ENCODE peak calls at places on chromosome 1, in seven cellular contexts. One of them, this sample, is unnamed.
A peak's percentile ranks its signal among the peaks of the same experiment; 100 is the strongest.

GRCh38 chr1:185998391-185998790 is 264.2 kb downstream of the HMCN1 start:
- DNase-seq in activated CD4-positive, alpha-beta T cell treated with anti-CD3 and anti-CD28 coated beads, Interleukin-2, amount 10 ng/mL, durations not matched to agents 7 days and 5 days: no peak
- DNase-seq in pulmonary artery endothelial cell: no peak
- DNase-seq in CD4-positive, CD25-positive, alpha-beta regulatory T cell: no peak
- DNase-seq in EH: no peak
- DNase-seq in activated CD4-positive, alpha-beta memory T cell treated with anti-CD3 and anti-CD28 coated beads for 36 hours: no peak
- DNase-seq in uterus: no peak
- DNase-seq in this sample: no peak

GRCh38 chr1:166924829-166925541 is 48.9 kb upstream of the TADA1 start:
- DNase-seq in activated CD4-positive, alpha-beta T cell treated with anti-CD3 and anti-CD28 coated beads, Interleukin-2, amount 10 ng/mL, durations not matched to agents 7 days and 5 days: no peak
- DNase-seq in pulmonary artery endothelial cell: no peak
- DNase-seq in CD4-positive, CD25-positive, alpha-beta regulatory T cell: no peak
- DNase-seq in EH: no peak
- DNase-seq in activated CD4-positive, alpha-beta memory T cell treated with anti-CD3 and anti-CD28 coated beads for 36 hours: no peak
- DNase-seq in uterus: no peak
- DNase-seq in this sample: no peak

GRCh38 chr1:43286115-43286514 is 734 bp upstream of the C1orf210 start:
- DNase-seq in activated CD4-positive, alpha-beta T cell treated with anti-CD3 and anti-CD28 coated beads, Interleukin-2, amount 10 ng/mL, durations not matched to agents 7 days and 5 days: no peak
- DNase-seq in pulmonary artery endothelial cell: no peak
- DNase-seq in CD4-positive, CD25-positive, alpha-beta regulatory T cell: no peak
- DNase-seq in EH: no peak
- DNase-seq in activated CD4-positive, alpha-beta memory T cell treated with anti-CD3 and anti-CD28 coated beads for 36 hours: no peak
- DNase-seq in uterus: no peak
- DNase-seq in this sample: no peak

GRCh38 chr1:43722825-43723224 is 15.5 kb downstream of the ST3GAL3 start:
- DNase-seq in activated CD4-positive, alpha-beta T cell treated with anti-CD3 and anti-CD28 coated beads, Interleukin-2, amount 10 ng/mL, durations not matched to agents 7 days and 5 days: no peak
- DNase-seq in pulmonary artery endothelial cell: no peak
- DNase-seq in CD4-positive, CD25-positive, alpha-beta regulatory T cell: no peak
- DNase-seq in EH: peak; percentile 21
- DNase-seq in activated CD4-positive, alpha-beta memory T cell treated with anti-CD3 and anti-CD28 coated beads for 36 hours: no peak
- DNase-seq in uterus: no peak
- DNase-seq in this sample: no peak

GRCh38 chr1:22114083-22115012 is 28.5 kb downstream of the WNT4 start:
- DNase-seq in activated CD4-positive, alpha-beta T cell treated with anti-CD3 and anti-CD28 coated beads, Interleukin-2, amount 10 ng/mL, durations not matched to agents 7 days and 5 days: no peak
- DNase-seq in pulmonary artery endothelial cell: peak; percentile 65
- DNase-seq in CD4-positive, CD25-positive, alpha-beta regulatory T cell: no peak
- DNase-seq in EH: peak; percentile 48
- DNase-seq in activated CD4-positive, alpha-beta memory T cell treated with anti-CD3 and anti-CD28 coated beads for 36 hours: no peak
- DNase-seq in uterus: peak; percentile 82
- DNase-seq in this sample: no peak

GRCh38 chr1:67773462-67773861 is 59.8 kb downstream of the GNG12 start:
- DNase-seq in activated CD4-positive, alpha-beta T cell treated with anti-CD3 and anti-CD28 coated beads, Interleukin-2, amount 10 ng/mL, durations not matched to agents 7 days and 5 days: no peak
- DNase-seq in pulmonary artery endothelial cell: no peak
- DNase-seq in CD4-positive, CD25-positive, alpha-beta regulatory T cell: no peak
- DNase-seq in EH: peak; percentile 56
- DNase-seq in activated CD4-positive, alpha-beta memory T cell treated with anti-CD3 and anti-CD28 coated beads for 36 hours: no peak
- DNase-seq in uterus: no peak
- DNase-seq in this sample: no peak

GRCh38 chr1:245363821-245364220 is 209.0 kb downstream of the KIF26B start:
- DNase-seq in activated CD4-positive, alpha-beta T cell treated with anti-CD3 and anti-CD28 coated beads, Interleukin-2, amount 10 ng/mL, durations not matched to agents 7 days and 5 days: no peak
- DNase-seq in pulmonary artery endothelial cell: no peak
- DNase-seq in CD4-positive, CD25-positive, alpha-beta regulatory T cell: no peak
- DNase-seq in EH: peak; percentile 31
- DNase-seq in activated CD4-positive, alpha-beta memory T cell treated with anti-CD3 and anti-CD28 coated beads for 36 hours: no peak
- DNase-seq in uterus: no peak
- DNase-seq in this sample: no peak

GRCh38 chr1:40451238-40451585 is 936 bp downstream of the ZFP69B start:
- DNase-seq in activated CD4-positive, alpha-beta T cell treated with anti-CD3 and anti-CD28 coated beads, Interleukin-2, amount 10 ng/mL, durations not matched to agents 7 days and 5 days: no peak
- DNase-seq in pulmonary artery endothelial cell: no peak
- DNase-seq in CD4-positive, CD25-positive, alpha-beta regulatory T cell: no peak
- DNase-seq in EH: no peak
- DNase-seq in activated CD4-positive, alpha-beta memory T cell treated with anti-CD3 and anti-CD28 coated beads for 36 hours: no peak
- DNase-seq in uterus: no peak
- DNase-seq in this sample: no peak

GRCh38 chr1:5647226-5647625 is 345.0 kb downstream of the NPHP4 start:
- DNase-seq in activated CD4-positive, alpha-beta T cell treated with anti-CD3 and anti-CD28 coated beads, Interleukin-2, amount 10 ng/mL, durations not matched to agents 7 days and 5 days: no peak
- DNase-seq in pulmonary artery endothelial cell: no peak
- DNase-seq in CD4-positive, CD25-positive, alpha-beta regulatory T cell: no peak
- DNase-seq in EH: no peak
- DNase-seq in activated CD4-positive, alpha-beta memory T cell treated with anti-CD3 and anti-CD28 coated beads for 36 hours: no peak
- DNase-seq in uterus: no peak
- DNase-seq in this sample: no peak

GRCh38 chr1:229428256-229428655 is 5.6 kb downstream of the ACTA1 start:
- DNase-seq in activated CD4-positive, alpha-beta T cell treated with anti-CD3 and anti-CD28 coated beads, Interleukin-2, amount 10 ng/mL, durations not matched to agents 7 days and 5 days: no peak
- DNase-seq in pulmonary artery endothelial cell: no peak
- DNase-seq in CD4-positive, CD25-positive, alpha-beta regulatory T cell: no peak
- DNase-seq in EH: no peak
- DNase-seq in activated CD4-positive, alpha-beta memory T cell treated with anti-CD3 and anti-CD28 coated beads for 36 hours: no peak
- DNase-seq in uterus: no peak
- DNase-seq in this sample: no peak

GRCh38 chr1:220813013-220813412 is 26.3 kb downstream of the MTARC1 start:
- DNase-seq in activated CD4-positive, alpha-beta T cell treated with anti-CD3 and anti-CD28 coated beads, Interleukin-2, amount 10 ng/mL, durations not matched to agents 7 days and 5 days: no peak
- DNase-seq in pulmonary artery endothelial cell: no peak
- DNase-seq in CD4-positive, CD25-positive, alpha-beta regulatory T cell: no peak
- DNase-seq in EH: no peak
- DNase-seq in activated CD4-positive, alpha-beta memory T cell treated with anti-CD3 and anti-CD28 coated beads for 36 hours: peak; percentile 20
- DNase-seq in uterus: no peak
- DNase-seq in this sample: no peak

GRCh38 chr1:155079487-155080249 is 1.0 kb downstream of the EFNA3 start:
- DNase-seq in activated CD4-positive, alpha-beta T cell treated with anti-CD3 and anti-CD28 coated beads, Interleukin-2, amount 10 ng/mL, durations not matched to agents 7 days and 5 days: no peak
- DNase-seq in pulmonary artery endothelial cell: no peak
- DNase-seq in CD4-positive, CD25-positive, alpha-beta regulatory T cell: peak; percentile 27
- DNase-seq in EH: no peak
- DNase-seq in activated CD4-positive, alpha-beta memory T cell treated with anti-CD3 and anti-CD28 coated beads for 36 hours: no peak
- DNase-seq in uterus: no peak
- DNase-seq in this sample: peak; percentile 35

GRCh38 chr1:12078938-12079861 is 16.1 kb downstream of the TNFRSF8 start:
- DNase-seq in activated CD4-positive, alpha-beta T cell treated with anti-CD3 and anti-CD28 coated beads, Interleukin-2, amount 10 ng/mL, durations not matched to agents 7 days and 5 days: peak; percentile 51
- DNase-seq in pulmonary artery endothelial cell: no peak
- DNase-seq in CD4-positive, CD25-positive, alpha-beta regulatory T cell: peak; percentile 50
- DNase-seq in EH: peak; percentile 58
- DNase-seq in activated CD4-positive, alpha-beta memory T cell treated with anti-CD3 and anti-CD28 coated beads for 36 hours: peak; percentile 74
- DNase-seq in uterus: peak; percentile 33
- DNase-seq in this sample: peak; percentile 57

GRCh38 chr1:107618539-107618938 is 346.4 kb downstream of the VAV3 start:
- DNase-seq in activated CD4-positive, alpha-beta T cell treated with anti-CD3 and anti-CD28 coated beads, Interleukin-2, amount 10 ng/mL, durations not matched to agents 7 days and 5 days: no peak
- DNase-seq in pulmonary artery endothelial cell: no peak
- DNase-seq in CD4-positive, CD25-positive, alpha-beta regulatory T cell: no peak
- DNase-seq in EH: no peak
- DNase-seq in activated CD4-positive, alpha-beta memory T cell treated with anti-CD3 and anti-CD28 coated beads for 36 hours: no peak
- DNase-seq in uterus: no peak
- DNase-seq in this sample: no peak

GRCh38 chr1:168100315-168101002 is 36.3 kb downstream of the GPR161 start:
- DNase-seq in activated CD4-positive, alpha-beta T cell treated with anti-CD3 and anti-CD28 coated beads, Interleukin-2, amount 10 ng/mL, durations not matched to agents 7 days and 5 days: no peak
- DNase-seq in pulmonary artery endothelial cell: no peak
- DNase-seq in CD4-positive, CD25-positive, alpha-beta regulatory T cell: no peak
- DNase-seq in EH: no peak
- DNase-seq in activated CD4-positive, alpha-beta memory T cell treated with anti-CD3 and anti-CD28 coated beads for 36 hours: no peak
- DNase-seq in uterus: no peak
- DNase-seq in this sample: no peak

GRCh38 chr1:77900687-77901293 is 12.4 kb downstream of the NEXN start:
- DNase-seq in activated CD4-positive, alpha-beta T cell treated with anti-CD3 and anti-CD28 coated beads, Interleukin-2, amount 10 ng/mL, durations not matched to agents 7 days and 5 days: peak; percentile 15
- DNase-seq in pulmonary artery endothelial cell: no peak
- DNase-seq in CD4-positive, CD25-positive, alpha-beta regulatory T cell: peak; percentile 9
- DNase-seq in EH: peak; percentile 59
- DNase-seq in activated CD4-positive, alpha-beta memory T cell treated with anti-CD3 and anti-CD28 coated beads for 36 hours: peak; percentile 27
- DNase-seq in uterus: no peak
- DNase-seq in this sample: peak; percentile 40

GRCh38 chr1:211352985-211353515 is 26.4 kb downstream of the TRAF5 start:
- DNase-seq in activated CD4-positive, alpha-beta T cell treated with anti-CD3 and anti-CD28 coated beads, Interleukin-2, amount 10 ng/mL, durations not matched to agents 7 days and 5 days: peak; percentile 60
- DNase-seq in pulmonary artery endothelial cell: no peak
- DNase-seq in CD4-positive, CD25-positive, alpha-beta regulatory T cell: peak; percentile 59
- DNase-seq in EH: peak; percentile 34
- DNase-seq in activated CD4-positive, alpha-beta memory T cell treated with anti-CD3 and anti-CD28 coated beads for 36 hours: peak; percentile 75
- DNase-seq in uterus: peak; percentile 26
- DNase-seq in this sample: peak; percentile 69

GRCh38 chr1:77188770-77189169 is 30.5 kb downstream of the PIGK start:
- DNase-seq in activated CD4-positive, alpha-beta T cell treated with anti-CD3 and anti-CD28 coated beads, Interleukin-2, amount 10 ng/mL, durations not matched to agents 7 days and 5 days: no peak
- DNase-seq in pulmonary artery endothelial cell: no peak
- DNase-seq in CD4-positive, CD25-positive, alpha-beta regulatory T cell: peak; percentile 32
- DNase-seq in EH: no peak
- DNase-seq in activated CD4-positive, alpha-beta memory T cell treated with anti-CD3 and anti-CD28 coated beads for 36 hours: no peak
- DNase-seq in uterus: no peak
- DNase-seq in this sample: no peak

GRCh38 chr1:168907053-168907452 is 178.0 kb upstream of the DPT start:
- DNase-seq in activated CD4-positive, alpha-beta T cell treated with anti-CD3 and anti-CD28 coated beads, Interleukin-2, amount 10 ng/mL, durations not matched to agents 7 days and 5 days: no peak
- DNase-seq in pulmonary artery endothelial cell: no peak
- DNase-seq in CD4-positive, CD25-positive, alpha-beta regulatory T cell: no peak
- DNase-seq in EH: no peak
- DNase-seq in activated CD4-positive, alpha-beta memory T cell treated with anti-CD3 and anti-CD28 coated beads for 36 hours: no peak
- DNase-seq in uterus: no peak
- DNase-seq in this sample: no peak

GRCh38 chr1:218823291-218823900 is 350.3 kb upstream of the LYPLAL1 start:
- DNase-seq in activated CD4-positive, alpha-beta T cell treated with anti-CD3 and anti-CD28 coated beads, Interleukin-2, amount 10 ng/mL, durations not matched to agents 7 days and 5 days: no peak
- DNase-seq in pulmonary artery endothelial cell: no peak
- DNase-seq in CD4-positive, CD25-positive, alpha-beta regulatory T cell: no peak
- DNase-seq in EH: peak; percentile 97
- DNase-seq in activated CD4-positive, alpha-beta memory T cell treated with anti-CD3 and anti-CD28 coated beads for 36 hours: no peak
- DNase-seq in uterus: no peak
- DNase-seq in this sample: no peak

This sample was measured in activated naive CD4-positive, alpha-beta T cell treated with anti-CD3 and anti-CD28 coated beads, Interleukin-2, amount 10 ng/mL, durations not matched to agents 7 days and 5 days.